ENCODE peak calls at places on chromosomes 12 and 14, in seven cellular contexts. M, V, Q, Z, Y, N and E are unnamed samples.

GRCh38 chr12:6783828-6784227 is 5.5 kb upstream of the CD4 start:
- DNase-seq in V (no peak), Q (no peak), Z (no peak), N (no peak), Y (no peak), M (no peak), E (no peak)

GRCh38 chr14:91367173-91368171 is 50.1 kb downstream of the CCDC88C start:
- DNase-seq in N (no peak), V (no peak), Q (no peak), Z (no peak), M (no peak), Y (peak), E (peak)

GRCh38 chr12:108430245-108430644 is 84.8 kb upstream of the FICD start:
- DNase-seq in Q (no peak), V (no peak), Y (no peak), M (no peak), Z (no peak), N (no peak), E (no peak)

GRCh38 chr14:29030970-29031369 is 264.4 kb downstream of the FOXG1 start:
- DNase-seq in N (no peak), V (no peak), Y (no peak), M (no peak), Q (no peak), Z (no peak), E (no peak)

GRCh38 chr12:76820888-76821482 is 57.1 kb downstream of the ZDHHC17 start:
- DNase-seq in Y (no peak), V (peak), N (no peak), Q (no peak), M (peak), Z (peak), E (no peak)

GRCh38 chr14:58677996-58678395 is 40.2 kb downstream of the DACT1 start:
- DNase-seq in Q (no peak), Z (no peak), V (no peak), Y (no peak), M (no peak), N (no peak), E (no peak)

GRCh38 chr12:54401127-54401526 is 16.6 kb upstream of the ZNF385A start:
- DNase-seq in M (no peak), V (no peak), Y (no peak), Z (no peak), N (no peak), Q (no peak), E (no peak)

GRCh38 chr14:98984719-98985041 is 287.3 kb downstream of the BCL11B start:
- DNase-seq in N (no peak), Z (no peak), Y (peak), Q (no peak), M (no peak), V (no peak), E (no peak)

GRCh38 chr12:121095544-121096198 is 37.0 kb upstream of the P2RX7 start:
- DNase-seq in V (peak), Z (peak), Q (peak), N (peak), Y (peak), M (peak), E (peak)

GRCh38 chr12:19898009-19898408 is 458.7 kb downstream of the AEBP2 start:
- DNase-seq in Z (no peak), V (no peak), N (no peak), Q (no peak), Y (no peak), M (no peak), E (no peak)

GRCh38 chr14:90641111-90642010 is 174.9 kb downstream of the TTC7B start:
- DNase-seq in Y (no peak), M (no peak), V (no peak), N (no peak), Z (peak), Q (no peak), E (no peak)

GRCh38 chr14:103519043-103519836 is 3.4 kb downstream of the CKB start:
- DNase-seq in V (no peak), Q (no peak), N (no peak), M (no peak), Y (peak), Z (no peak), E (peak)

GRCh38 chr14:25010471-25010870 is 39.5 kb downstream of the STXBP6 start:
- DNase-seq in V (no peak), Q (no peak), N (no peak), Z (no peak), M (no peak), Y (no peak), E (no peak)

GRCh38 chr12:56474389-56474788 is 6.0 kb downstream of the SPRYD4 start:
- DNase-seq in Q (no peak), M (no peak), Z (no peak), V (no peak), Y (no peak), N (peak), E (no peak)

GRCh38 chr14:30069536-30069935 is 141.9 kb upstream of the PRKD1 start:
- DNase-seq in V (no peak), Q (no peak), N (no peak), M (no peak), Y (no peak), Z (no peak), E (no peak)

GRCh38 chr14:36479344-36479743 is 40.7 kb downstream of the NKX2-1 start:
- DNase-seq in V (no peak), Z (no peak), Y (no peak), N (no peak), Q (no peak), M (no peak), E (no peak)

GRCh38 chr12:117038023-117038680 is 61.1 kb downstream of the TESC start:
- DNase-seq in V (no peak), N (peak), M (no peak), Y (no peak), Z (no peak), Q (no peak), E (no peak)

GRCh38 chr12:17778242-17778641 is 311.8 kb downstream of the RERGL start:
- DNase-seq in Z (no peak), Y (no peak), M (no peak), Q (no peak), N (no peak), V (no peak), E (no peak)

GRCh38 chr12:98595152-98595988 is 1.9 kb downstream of the SLC25A3 start:
- DNase-seq in N (no peak), M (peak), Q (no peak), V (no peak), Z (no peak), Y (no peak), E (no peak)

GRCh38 chr12:119177056-119177325 is 1.7 kb upstream of the HSPB8 start:
- DNase-seq in Z (no peak), M (no peak), V (no peak), N (no peak), Q (no peak), Y (no peak), E (no peak)

GRCh38 chr12:119444462-119445044 is 110.0 kb downstream of the CCDC60 start:
- DNase-seq in Z (peak), N (peak), Y (peak), Q (no peak), V (peak), M (peak), E (peak)

GRCh38 chr12:14252697-14253096 is 112.8 kb upstream of the ATF7IP start:
- DNase-seq in Y (no peak), N (no peak), V (no peak), Z (no peak), Q (no peak), M (no peak), E (no peak)

GRCh38 chr12:51393676-51394545 is 2.7 kb upstream of the GALNT6 start:
- DNase-seq in Q (no peak), Y (no peak), N (no peak), Z (no peak), M (no peak), V (peak), E (no peak)

GRCh38 chr12:52523825-52524224 is 3.6 kb upstream of the KRT5 start:
- DNase-seq in N (no peak), M (no peak), Z (no peak), Y (no peak), Q (no peak), V (no peak), E (no peak)

GRCh38 chr12:57727758-57728395 is 10.7 kb downstream of the AGAP2 start:
- DNase-seq in V (peak), M (no peak), N (no peak), Z (peak), Q (no peak), Y (no peak), E (no peak)

GRCh38 chr12:89333564-89334252 is 18.6 kb downstream of the DUSP6 start:
- DNase-seq in Q (no peak), V (no peak), N (no peak), Z (no peak), Y (no peak), M (no peak), E (peak)

GRCh38 chr12:89339531-89339930 is 12.8 kb downstream of the DUSP6 start:
- DNase-seq in Q (no peak), V (no peak), N (no peak), Z (no peak), Y (no peak), M (no peak), E (no peak)

GRCh38 chr12:89335452-89336244 is 16.7 kb downstream of the DUSP6 start:
- DNase-seq in N (no peak), Q (no peak), V (no peak), Y (no peak), M (no peak), Z (no peak), E (no peak)

GRCh38 chr12:89334770-89335169 is 17.5 kb downstream of the DUSP6 start:
- DNase-seq in Y (no peak), Q (no peak), V (no peak), M (no peak), Z (no peak), N (no peak), E (no peak)
- H3K27ac ChIP-seq in Y (no peak), Q (no peak), V (no peak), M (no peak), Z (peak), N (no peak), E (no peak)

DNA sequence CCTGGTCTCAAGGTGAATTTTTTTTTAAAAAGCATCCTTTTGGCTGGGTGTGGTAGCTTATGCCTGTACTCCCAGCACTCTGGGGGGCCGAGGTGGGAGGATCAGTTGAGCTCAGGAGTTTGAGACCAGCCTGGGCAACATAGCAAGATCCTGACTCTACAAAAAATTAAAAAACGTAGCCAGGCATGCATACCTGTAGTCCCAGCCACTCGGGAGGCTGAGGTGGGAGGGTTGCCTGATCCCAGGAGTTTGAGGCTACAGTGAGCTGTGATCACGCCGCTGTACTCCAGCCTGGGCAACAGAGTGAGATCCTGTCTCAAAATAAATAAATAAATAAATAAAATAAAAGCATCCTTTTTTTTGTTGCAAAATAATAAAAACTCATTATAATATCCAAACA is 12.4 kb downstream of the TSPAN9 start:
- DNase-seq in Q (no peak), V (no peak), M (no peak), Z (no peak), N (no peak), Y (no peak), E (no peak)
- TF ChIP-seq CTCF in Q (no peak), V (no peak), M (no peak), Z (no peak), N (no peak), Y (no peak), E (no peak)

DNA sequence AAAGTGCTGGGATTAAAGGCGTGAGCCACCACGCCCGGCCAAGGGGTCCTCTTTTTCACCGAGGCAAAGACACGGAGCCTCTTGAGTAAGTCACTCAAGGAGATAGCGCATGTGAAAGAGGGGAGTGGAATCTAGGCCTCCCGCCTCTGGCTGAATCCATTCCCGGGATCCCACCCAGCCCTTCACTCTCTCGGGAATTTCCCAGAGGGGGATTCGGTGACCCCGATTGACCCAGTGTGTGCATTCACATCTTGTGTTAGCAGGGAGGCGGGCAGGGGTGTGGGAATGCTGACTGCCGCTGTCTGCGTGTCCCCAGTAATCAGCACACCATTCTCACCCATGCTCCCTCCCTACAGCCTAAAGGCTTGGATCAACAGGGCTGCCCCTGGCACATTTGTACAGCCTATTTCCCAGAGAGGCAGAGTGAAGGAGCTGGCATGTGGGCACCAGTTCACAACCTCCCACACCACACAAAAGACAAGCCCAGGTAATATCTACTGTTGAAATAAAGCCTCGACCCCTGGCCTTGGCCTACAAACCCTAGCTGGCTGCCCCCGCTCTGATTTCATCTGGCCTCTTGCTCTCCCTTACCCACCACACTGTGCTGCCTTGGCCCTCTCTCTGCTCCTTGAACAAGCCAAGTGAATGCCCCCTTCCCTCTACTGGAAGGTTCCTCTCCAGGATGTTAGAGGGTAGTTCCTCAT is 1.3 kb upstream of the LTBP2 start:
- DNase-seq in Q (no peak), M (no peak), Z (no peak), V (no peak), N (no peak), Y (no peak), E (no peak)
- H3K27ac ChIP-seq in Q (no peak), M (peak), Z (no peak), V (peak), N (no peak), Y (no peak), E (no peak)

DNA sequence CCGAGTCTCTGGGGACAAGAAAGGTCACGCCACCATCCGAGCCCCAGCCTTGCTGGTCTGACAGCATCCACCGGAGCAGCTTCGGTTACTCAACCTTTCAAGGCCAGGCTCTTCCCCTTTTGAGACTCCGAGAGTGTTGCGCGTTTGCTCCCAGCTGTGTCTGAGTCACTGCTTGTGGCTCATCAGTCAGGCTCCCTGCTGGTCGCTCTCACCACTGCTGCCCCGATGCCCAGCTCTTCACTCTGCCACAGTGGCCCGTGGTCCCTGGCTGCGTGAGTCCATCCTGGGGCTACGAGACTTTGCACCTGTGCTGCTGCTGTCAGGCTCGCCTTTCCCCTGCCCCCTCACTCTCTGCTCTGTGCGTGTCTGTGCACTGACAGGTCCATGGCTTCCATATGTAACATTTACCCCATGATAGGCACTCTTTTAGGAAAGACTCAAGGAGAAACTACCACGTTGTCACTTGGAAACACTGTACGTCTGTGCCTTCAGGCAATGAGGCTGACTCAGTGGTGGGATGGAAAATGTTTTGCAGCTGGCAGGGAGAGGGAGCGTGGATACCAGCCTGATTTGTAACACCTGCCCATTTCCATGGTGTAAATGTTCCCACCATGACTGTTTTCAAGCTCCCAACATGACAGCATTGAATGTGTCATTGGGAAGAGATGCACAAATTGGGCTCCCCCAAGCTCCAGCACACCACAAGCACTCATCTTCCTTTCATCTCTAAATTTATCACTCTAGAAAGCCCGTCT is 350.7 kb downstream of the TMEM132D start:
- DNase-seq in V (no peak), M (no peak), Q (no peak), N (no peak), Z (no peak), Y (no peak), E (no peak)
- TF ChIP-seq CTCF in V (no peak), M (no peak), Q (no peak), N (no peak), Z (no peak), Y (no peak), E (no peak)

DNA sequence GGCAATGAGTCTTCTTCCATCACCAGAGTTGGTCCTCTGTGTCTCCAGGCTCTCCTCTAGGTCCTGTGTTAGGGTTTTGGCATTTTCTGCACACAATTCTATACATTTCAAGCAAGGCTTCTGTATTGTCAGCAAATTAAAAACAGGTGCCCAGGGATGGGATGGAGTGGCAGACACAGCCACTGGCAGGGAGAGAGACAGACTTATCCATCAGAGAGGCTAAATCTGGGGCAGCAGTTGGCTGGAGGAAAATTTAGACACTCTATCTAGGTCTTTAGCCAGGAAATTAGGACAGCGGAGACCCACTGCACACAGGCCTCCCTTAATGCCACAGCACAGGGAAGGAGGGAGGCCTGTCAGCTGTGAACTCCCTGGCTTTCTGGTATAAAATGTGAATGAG is 20.2 kb downstream of the PLEKHD1 start:
- DNase-seq in Q (no peak), Z (no peak), Y (no peak), V (no peak), N (no peak), M (no peak), E (no peak)
- H3K27ac ChIP-seq in Q (no peak), Z (no peak), Y (no peak), V (no peak), N (no peak), M (no peak), E (no peak)

DNA sequence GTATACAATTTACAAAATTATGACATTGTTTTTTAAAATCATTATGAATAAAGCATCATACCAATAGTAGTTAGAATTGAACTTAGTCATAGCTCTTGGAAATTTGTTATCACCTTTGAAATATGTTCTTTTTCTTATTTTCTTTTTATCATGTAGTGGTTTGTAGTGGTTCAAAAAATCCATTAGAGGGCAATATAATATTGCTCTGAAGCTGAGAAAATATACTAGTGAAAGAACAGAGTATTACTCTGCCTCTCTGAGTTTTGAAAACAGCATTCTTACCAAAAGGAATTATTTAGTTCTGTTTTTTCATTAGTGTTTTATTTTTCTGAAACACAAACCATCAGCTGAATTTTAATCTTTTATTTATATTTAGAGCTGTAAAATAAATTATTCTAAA is 76.2 kb downstream of the PDZRN4 start:
- DNase-seq in Z (peak), Y (no peak), V (no peak), N (no peak), M (no peak), Q (no peak), E (no peak)
- TF ChIP-seq CTCF in Z (peak), Y (no peak), V (no peak), N (no peak), M (peak), Q (no peak), E (peak)

GRCh38 chr14:64447890-64448667 is 17.2 kb upstream of the AKAP5 start:
- DNase-seq in V (no peak), Z (no peak), Y (no peak), N (no peak), Q (no peak), M (no peak), E (no peak)
- H3K27ac ChIP-seq in V (no peak), Z (no peak), Y (no peak), N (no peak), Q (no peak), M (no peak), E (no peak)

DNA sequence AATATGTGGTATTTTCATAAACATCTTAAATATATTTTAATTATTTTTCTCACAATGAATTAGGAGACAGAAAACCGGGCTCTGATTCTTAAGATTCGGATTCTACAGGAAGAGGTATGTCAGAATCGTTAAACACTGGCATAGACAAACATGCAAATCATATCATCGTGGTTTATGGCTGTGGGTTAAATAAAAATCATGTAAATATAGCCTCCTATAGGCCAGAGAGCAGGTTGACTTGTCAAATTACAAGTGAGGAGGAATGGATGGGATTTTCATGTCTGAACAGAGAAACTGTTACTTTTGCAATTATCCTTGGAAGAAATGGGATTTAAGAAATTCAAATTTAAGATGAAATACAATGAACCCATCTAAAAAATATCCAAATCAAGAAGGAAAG is 74.9 kb upstream of the BCAT1 start:
- DNase-seq in N (no peak), Z (no peak), Q (no peak), Y (no peak), V (no peak), M (no peak), E (no peak)
- TF ChIP-seq CTCF in N (no peak), Z (no peak), Q (no peak), Y (no peak), V (no peak), M (no peak), E (no peak)

GRCh38 chr12:103955811-103956514 is 9.7 kb upstream of the TDG start:
- DNase-seq in M (no peak), N (no peak), Y (no peak), V (no peak), Z (peak), Q (no peak), E (no peak)
- H3K27ac ChIP-seq in M (peak), N (peak), Y (peak), V (no peak), Z (peak), Q (no peak), E (peak)